ENCODE peak calls at places on chromosomes 7 and 10, in five cellular contexts. P is suprapubic skin; I is GM19239; B is activated CD8-positive, alpha-beta memory T cell treated with anti-CD3 and anti-CD28 coated beads for 24 hours; K is NCI-H1417. F is an unnamed sample.

GRCh38 chr10:132428486-132428885 is 31.5 kb downstream of the PWWP2B start:
- DNase-seq in B (no peak), I (no peak), P (no peak), K (no peak), F (no peak)

GRCh38 chr10:114350751-114351150 is 53.6 kb downstream of the AFAP1L2 start:
- DNase-seq in K (no peak), B (no peak), P (no peak), I (no peak), F (no peak)

GRCh38 chr7:47942132-47942531 is 6.1 kb downstream of the PKD1L1 start:
- DNase-seq in B (no peak), P (no peak), I (no peak), K (no peak), F (no peak)

GRCh38 chr10:17516376-17516775 is 62.0 kb upstream of the ST8SIA6 start:
- DNase-seq in B (no peak), I (no peak), K (no peak), P (no peak), F (no peak)

GRCh38 chr7:21318916-21319270 is 109.0 kb upstream of the SP4 start:
- DNase-seq in I (no peak), P (no peak), B (no peak), K (no peak), F (no peak)

GRCh38 chr7:97006146-97006950 is 995 bp downstream of the DLX6 start:
- DNase-seq in P (peak; percentile 79), K (peak; percentile 83), I (no peak), B (peak; percentile 72), F (no peak)

GRCh38 chr7:29987821-29988317 is 1.7 kb downstream of the SCRN1 start:
- DNase-seq in K (peak; percentile 18), I (no peak), B (no peak), P (no peak), F (no peak)

GRCh38 chr7:144474363-144474762 is 70.9 kb upstream of the NOBOX start:
- DNase-seq in I (no peak), P (no peak), B (no peak), K (no peak), F (no peak)

GRCh38 chr10:127000598-127000997 is 95.4 kb downstream of the DOCK1 start:
- DNase-seq in B (no peak), P (no peak), I (no peak), K (no peak), F (no peak)

GRCh38 chr10:4838743-4839142 is 12.7 kb downstream of the AKR1E2 start:
- DNase-seq in I (no peak), B (no peak), P (no peak), K (no peak), F (no peak)

GRCh38 chr10:12907651-12908050 is 93.9 kb downstream of the CCDC3 start:
- DNase-seq in B (no peak), P (no peak), I (no peak), K (no peak), F (no peak)

GRCh38 chr7:19105546-19105945 is 11.9 kb downstream of the TWIST1 start:
- DNase-seq in K (no peak), P (no peak), I (no peak), B (no peak), F (no peak)

GRCh38 chr7:70392282-70392681 is 739.7 kb upstream of the GALNT17 start:
- DNase-seq in K (no peak), B (no peak), I (no peak), P (no peak), F (no peak)

GRCh38 chr10:114758331-114758730 is 63.2 kb upstream of the FHIP2A start:
- DNase-seq in B (no peak), P (no peak), K (no peak), I (no peak), F (no peak)

GRCh38 chr7:294440-295154 is 4.6 kb downstream of the FOXL3 start:
- DNase-seq in B (no peak), P (peak; percentile 63), I (no peak), K (no peak), F (peak; percentile 58)

GRCh38 chr10:76644481-76644880 is 993.1 kb downstream of the KCNMA1 start:
- DNase-seq in K (no peak), I (no peak), B (no peak), P (no peak), F (no peak)

GRCh38 chr7:111012152-111012551 is 78.8 kb upstream of the LRRN3 start:
- DNase-seq in K (no peak), B (no peak), P (no peak), I (no peak), F (no peak)

GRCh38 chr7:116242759-116243158 is 32.4 kb downstream of the TES start:
- DNase-seq in I (no peak), B (no peak), K (no peak), P (no peak), F (no peak)

GRCh38 chr10:11403116-11403515 is 208.3 kb downstream of the USP6NL start:
- DNase-seq in I (no peak), P (peak; percentile 75), B (peak; percentile 71), K (no peak), F (no peak)

GRCh38 chr10:87656431-87657072 is 3.1 kb upstream of the PAPSS2 start:
- DNase-seq in B (no peak), K (no peak), I (peak; percentile 48), P (no peak), F (no peak)

GRCh38 chr10:103872137-103872933 is 17.0 kb upstream of the SH3PXD2A start:
- DNase-seq in B (no peak), K (no peak), P (no peak), I (no peak), F (no peak)

GRCh38 chr7:20229652-20230500 is 12.7 kb upstream of the MACC1 start:
- DNase-seq in B (no peak), I (no peak), K (no peak), P (no peak), F (no peak)

GRCh38 chr7:30702200-30702599 is 19.9 kb upstream of the CRHR2 start:
- DNase-seq in I (no peak), K (no peak), B (no peak), P (no peak), F (no peak)

GRCh38 chr7:39054731-39055130 is 77.0 kb downstream of the POU6F2 start:
- DNase-seq in I (no peak), B (no peak), K (peak; percentile 24), P (no peak), F (no peak)

GRCh38 chr7:129989466-129989865 is 36.7 kb upstream of the UBE2H start:
- DNase-seq in B (peak; percentile 70), I (no peak), P (no peak), K (no peak), F (no peak)

GRCh38 chr7:70679666-70680065 is 452.3 kb upstream of the GALNT17 start:
- DNase-seq in P (no peak), K (no peak), B (no peak), I (no peak), F (no peak)

GRCh38 chr7:35677582-35678356 is 17.2 kb downstream of the HERPUD2 start:
- DNase-seq in B (no peak), I (no peak), K (no peak), P (no peak), F (no peak)

GRCh38 chr7:27606270-27607209 is 56.1 kb downstream of the HIBADH start:
- DNase-seq in B (no peak), I (no peak), P (no peak), K (peak; percentile 41), F (no peak)

GRCh38 chr10:3886191-3886590 is 101.2 kb upstream of the KLF6 start:
- DNase-seq in I (no peak), K (no peak), P (no peak), B (no peak), F (no peak)

GRCh38 chr10:36388162-36388561 is 737.2 kb upstream of the ANKRD30A start:
- DNase-seq in I (no peak), B (no peak), K (no peak), P (no peak), F (no peak)

GRCh38 chr10:97366572-97366971 is 32.0 kb upstream of the FRAT2 start:
- DNase-seq in K (no peak), I (no peak), B (no peak), P (no peak), F (no peak)

F was measured in type B pancreatic cell.